ENCODE peak calls at places on chromosomes 6 and 20, in seven cellular contexts. F is neural progenitor cell, K is PC-3, M is SK-N-SH, J is GM23248, B is GM23338, Q is MM.1S. G is an unnamed sample.
A peak's percentile ranks its signal among the peaks of the same experiment; 100 is the strongest.

GRCh38 chr20:36085686-36086267 is 68.8 kb upstream of the EPB41L1 start:
- DNase-seq in K (peak; percentile 93), Q (no peak), F (no peak), B (no peak), M (no peak), J (peak; percentile 78), G (peak; percentile 91)

GRCh38 chr6:125868996-125869395 is 78.2 kb downstream of the NCOA7 start:
- DNase-seq in B (no peak), K (no peak), F (no peak), Q (no peak), J (peak; percentile 4), M (peak; percentile 57), G (no peak)

GRCh38 chr6:95209007-95209406 is 368.3 kb upstream of the MANEA start:
- DNase-seq in Q (no peak), B (no peak), F (no peak), M (no peak), K (no peak), J (no peak), G (no peak)

GRCh38 chr20:17680836-17681740 is 954 bp downstream of the RRBP1 start:
- DNase-seq in M (peak; percentile 95), J (peak; percentile 90), F (peak; percentile 91), K (peak; percentile 81), B (peak; percentile 82), Q (peak; percentile 77), G (peak; percentile 85)

GRCh38 chr6:127893541-127893940 is 7.3 kb downstream of the THEMIS start:
- DNase-seq in B (peak; percentile 7), J (no peak), M (no peak), K (no peak), F (peak; percentile 15), Q (no peak), G (no peak)

GRCh38 chr6:105449756-105450390 is 47.0 kb upstream of the PREP start:
- DNase-seq in M (no peak), F (no peak), B (no peak), K (no peak), J (peak; percentile 20), Q (no peak), G (no peak)

GRCh38 chr20:45919951-45920794 is 8.2 kb upstream of the PLTP start:
- DNase-seq in K (no peak), Q (no peak), F (no peak), J (no peak), B (no peak), M (peak; percentile 65), G (no peak)

GRCh38 chr20:32112862-32113261 is 3.3 kb downstream of the TM9SF4 start:
- DNase-seq in M (no peak), Q (no peak), F (no peak), B (no peak), K (no peak), J (no peak), G (no peak)

GRCh38 chr6:153207617-153208016 is 76.5 kb upstream of the RGS17 start:
- DNase-seq in Q (no peak), J (no peak), F (no peak), K (no peak), B (no peak), M (no peak), G (no peak)

GRCh38 chr6:105321207-105321606 is 81.7 kb downstream of the PREP start:
- DNase-seq in Q (no peak), F (no peak), B (no peak), K (no peak), M (no peak), J (no peak), G (no peak)

GRCh38 chr6:81690073-81690472 is 62.4 kb downstream of the TENT5A start:
- DNase-seq in M (no peak), K (no peak), B (no peak), F (no peak), J (no peak), Q (no peak), G (peak; percentile 11)

GRCh38 chr6:1498491-1499113 is 109.2 kb downstream of the FOXF2 start:
- DNase-seq in B (peak; percentile 27), K (no peak), J (peak; percentile 49), F (no peak), Q (no peak), M (no peak), G (no peak)

GRCh38 chr6:137999815-138000214 is 107.4 kb downstream of the PERP start:
- DNase-seq in Q (no peak), B (no peak), F (no peak), M (no peak), K (no peak), J (no peak), G (no peak)

GRCh38 chr6:16591681-16592549 is 169.3 kb downstream of the ATXN1 start:
- DNase-seq in J (peak; percentile 38), M (no peak), K (no peak), B (no peak), Q (peak; percentile 58), F (no peak), G (no peak)

GRCh38 chr20:2756056-2756611 is 44.3 kb downstream of the CPXM1 start:
- DNase-seq in J (peak; percentile 55), M (peak; percentile 85), Q (no peak), B (peak; percentile 86), F (peak; percentile 91), K (peak; percentile 71), G (peak; percentile 50)

GRCh38 chr6:166655251-166655650 is 28.2 kb upstream of the RPS6KA2 start:
- DNase-seq in J (no peak), B (no peak), F (no peak), Q (no peak), M (no peak), K (no peak), G (no peak)

GRCh38 chr6:128743974-128744765 is 138.8 kb upstream of the LAMA2 start:
- DNase-seq in B (peak; percentile 87), F (peak; percentile 28), Q (no peak), K (no peak), J (no peak), M (no peak), G (no peak)

GRCh38 chr6:11876934-11877433 is 98.4 kb upstream of the ADTRP start:
- DNase-seq in Q (peak; percentile 36), M (no peak), J (no peak), K (no peak), B (no peak), F (no peak), G (no peak)

DNA sequence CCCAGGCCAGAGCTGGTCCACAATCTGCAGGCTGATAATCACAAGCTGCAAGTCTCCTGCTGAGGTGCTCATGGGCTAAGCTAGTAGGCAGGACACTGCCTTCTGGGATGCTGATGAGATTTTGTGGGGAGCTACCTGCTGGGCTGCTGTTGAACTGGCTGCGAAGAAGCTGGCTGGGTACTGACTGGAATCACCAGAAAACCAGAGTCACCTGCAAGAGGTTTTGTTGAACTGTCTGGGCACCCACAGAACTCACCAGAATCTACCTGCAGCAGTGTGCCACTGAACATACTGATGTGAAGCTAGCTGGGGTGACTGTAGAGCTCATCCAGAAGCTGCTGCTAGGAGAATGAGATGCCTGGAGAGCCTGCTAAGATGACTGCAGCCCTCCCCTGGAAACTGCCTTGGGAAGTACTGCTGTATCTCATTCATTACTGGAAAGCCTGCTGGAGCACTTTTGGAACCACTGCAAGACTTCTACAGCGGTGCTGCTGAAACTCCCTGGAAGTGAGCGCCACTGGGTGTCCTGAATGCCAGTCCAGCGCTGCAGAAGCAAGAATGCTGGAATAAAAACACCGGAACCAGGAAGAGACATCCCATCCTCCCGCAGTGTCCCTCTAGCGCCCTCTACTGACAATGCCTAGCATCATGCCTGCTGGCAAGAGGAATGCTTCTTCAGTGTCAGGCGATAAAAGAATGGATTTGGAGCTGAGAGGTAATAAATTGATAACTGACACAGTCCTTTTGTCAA is 64.9 kb upstream of the ARHGAP18 start:
- DNase-seq in K (peak; percentile 81), B (peak; percentile 93), Q (peak; percentile 42), F (peak; percentile 90), M (peak; percentile 64), J (peak; percentile 82), G (peak; percentile 58)
- H3K4me2 ChIP-seq in K (peak overlapping the region; percentile 56), B (peak overlapping the region; percentile 77), Q (peak overlapping the region; percentile 55), F (peak overlapping the region; percentile 45), M (peak overlapping the region; percentile 12), J (peak overlapping the region; percentile 77), G (peak overlapping the region; percentile 44)

DNA sequence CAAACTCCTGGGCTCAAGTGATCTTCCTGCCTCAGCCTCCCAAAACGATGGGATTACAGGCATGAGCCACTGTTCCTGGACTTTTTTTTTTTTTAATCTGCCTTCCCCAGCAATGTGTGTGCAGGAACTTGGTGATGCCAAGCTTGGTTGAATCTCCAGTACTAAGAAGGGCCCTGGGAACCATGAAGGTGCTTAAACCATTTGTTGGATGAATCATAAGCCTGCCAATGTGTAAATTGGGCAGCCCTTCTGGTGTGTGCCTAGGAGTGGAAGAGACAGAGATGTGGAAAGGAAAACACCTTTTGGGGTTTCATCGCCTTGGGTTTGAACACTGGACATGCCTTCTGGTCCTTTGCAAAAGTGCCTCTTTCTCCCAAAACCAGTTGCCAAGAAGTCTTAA is 7.1 kb upstream of the SPO11 start:
- DNase-seq in J (peak; percentile 14), B (no peak), K (no peak), M (no peak), Q (no peak), F (no peak), G (no peak)
- H3F3A ChIP-seq in J (no peaks in the 10 kb centered on the region), B (peaks cover 4% of the 10 kb centered on the region), K (no peaks in the 10 kb centered on the region), M (no peaks in the 10 kb centered on the region), Q (no peaks in the 10 kb centered on the region), F (peaks cover 33% of the 10 kb centered on the region), G (peaks cover 20% of the 10 kb centered on the region)

GRCh38 chr6:18218233-18218632 is 46.1 kb downstream of the DEK start:
- DNase-seq in B (no peak), K (no peak), F (no peak), J (no peak), Q (no peak), M (no peak), G (no peak)

GRCh38 chr6:18215436-18215835 is 48.9 kb downstream of the DEK start:
- DNase-seq in K (no peak), Q (no peak), F (no peak), M (no peak), B (no peak), J (no peak), G (no peak)

GRCh38 chr6:18214003-18214402 is 50.3 kb downstream of the DEK start:
- DNase-seq in K (no peak), F (no peak), M (no peak), Q (peak; percentile 65), B (no peak), J (no peak), G (no peak)

GRCh38 chr6:18213439-18213838 is 50.9 kb downstream of the DEK start:
- DNase-seq in Q (no peak), F (no peak), J (no peak), M (no peak), K (no peak), B (no peak), G (no peak)

GRCh38 chr6:18216411-18216810 is 47.9 kb downstream of the DEK start:
- DNase-seq in J (peak; percentile 43), F (no peak), Q (no peak), M (no peak), B (no peak), K (peak; percentile 73), G (no peak)
- H3K4me2 ChIP-seq in J (no peak overlapping the region), F (no peak overlapping the region), Q (no peak overlapping the region), M (no peak overlapping the region), B (no peak overlapping the region), K (no peak overlapping the region), G (no peak overlapping the region)

DNA sequence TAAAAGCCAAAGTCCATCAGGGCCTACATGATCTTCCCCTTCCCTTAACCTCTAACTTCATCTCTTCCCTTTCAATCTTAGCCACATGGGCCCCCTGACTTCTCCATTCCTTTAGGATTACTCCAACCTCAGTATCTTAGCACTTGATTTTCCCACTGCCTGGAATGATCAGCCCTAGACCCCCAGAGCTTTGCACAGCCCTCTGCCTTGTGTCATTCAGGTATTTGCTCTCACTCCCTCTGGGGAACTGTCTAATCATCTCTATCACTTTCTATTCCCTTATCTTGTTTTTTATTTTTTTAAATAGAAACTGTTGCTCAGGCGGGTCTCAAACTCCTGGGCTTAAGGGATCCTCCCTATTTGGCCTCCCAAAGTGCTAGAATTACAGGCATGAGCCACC is 13.3 kb upstream of the ZNFX1 start:
- DNase-seq in F (no peak), M (no peak), K (no peak), B (no peak), Q (no peak), J (no peak), G (no peak)
- H3F3A ChIP-seq in F (peaks cover 69% of the 10 kb centered on the region), M (peaks cover 72% of the 10 kb centered on the region), K (peaks cover 54% of the 10 kb centered on the region), B (peaks cover 64% of the 10 kb centered on the region), Q (peaks cover 8% of the 10 kb centered on the region), J (peaks cover 78% of the 10 kb centered on the region), G (peaks cover 76% of the 10 kb centered on the region)

G was measured in PC-9.